ENCODE peak calls at places on chromosomes 1 and 21, in ten cellular contexts. P is H54; A is HCT116; W is Right ventricle myocardium superior; M is mucosa of gallbladder; B is AML-193; X is activated naive CD4-positive, alpha-beta T cell; L is stimulated activated CD8-positive, alpha-beta memory T cell treated with anti-CD3 and anti-CD28 coated beads, Interleukin-7, amount 100 ng/mL, for 1 hour; O is naive B cell; E is activated CD8-positive, alpha-beta T cell treated with anti-CD3 and anti-CD28 coated beads, Interleukin-2, amount 10 ng/mL, durations not matched to agents 7 days and 5 days. Q is an unnamed sample.

GRCh38 chr1:8419172-8419571 is 101.3 kb downstream of the SLC45A1 start:
- DNase-seq in P (no peak), X (no peak), E (no peak), B (no peak), W (no peak), M (no peak), O (no peak), L (no peak), A (no peak), Q (no peak)

GRCh38 chr1:167679714-167680113 is 42.1 kb upstream of the MPZL1 start:
- DNase-seq in M (no peak), W (no peak), E (no peak), P (no peak), B (no peak), X (no peak), O (no peak), L (no peak), A (no peak), Q (no peak)

GRCh38 chr1:156276532-156276931 is 6.1 kb downstream of the SMG5 start:
- DNase-seq in E (no peak), A (no peak), X (no peak), B (peak; percentile 82), P (no peak), L (no peak), W (no peak), O (no peak), M (no peak), Q (no peak)

GRCh38 chr1:160205974-160206369 is 788 bp downstream of the PEA15 start:
- DNase-seq in W (peak; percentile 65), E (peak; percentile 54), M (peak; percentile 34), L (no peak), A (peak; percentile 10), B (no peak), O (peak; percentile 30), X (no peak), P (peak; percentile 68), Q (peak; percentile 22)

GRCh38 chr1:62962794-62963776 is 179.2 kb downstream of the ATG4C start:
- DNase-seq in B (peak; percentile 3), O (no peak), X (no peak), L (no peak), E (peak; percentile 28), P (peak; percentile 57), M (peak; percentile 68), W (peak; percentile 51), A (peak; percentile 24), Q (no peak)

GRCh38 chr1:41664861-41665640 is 180.6 kb upstream of the EDN2 start:
- DNase-seq in L (no peak), O (no peak), A (peak; percentile 39), M (no peak), E (no peak), P (peak; percentile 77), B (no peak), X (no peak), W (no peak), Q (no peak)

GRCh38 chr1:29202053-29202452 is 20.4 kb upstream of the SRSF4 start:
- DNase-seq in L (no peak), E (no peak), A (no peak), M (no peak), B (peak; percentile 67), P (no peak), X (no peak), W (no peak), O (no peak), Q (no peak)

GRCh38 chr1:84145051-84145450 is 980 bp downstream of the PRKACB start:
- DNase-seq in P (no peak), E (peak; percentile 53), W (no peak), A (no peak), L (no peak), M (no peak), B (peak; percentile 44), O (no peak), X (no peak), Q (no peak)

GRCh38 chr1:5896706-5897105 is 95.5 kb downstream of the NPHP4 start:
- DNase-seq in M (peak; percentile 41), X (no peak), P (no peak), O (no peak), W (peak; percentile 17), A (no peak), L (no peak), E (no peak), B (no peak), Q (no peak)

GRCh38 chr1:220300442-220301121 is 28.3 kb upstream of the RAB3GAP2 start:
- DNase-seq in P (peak; percentile 69), L (no peak), B (no peak), A (no peak), M (peak; percentile 69), O (no peak), E (no peak), X (no peak), W (peak; percentile 73), Q (no peak)

GRCh38 chr1:66733348-66734017 is 18.8 kb upstream of the DYNLT5 start:
- DNase-seq in X (no peak), A (no peak), B (no peak), E (no peak), M (no peak), O (no peak), P (no peak), L (no peak), W (no peak), Q (no peak)

GRCh38 chr1:22380024-22380785 is 71.4 kb upstream of the ZBTB40 start:
- DNase-seq in B (no peak), A (no peak), O (no peak), X (no peak), W (no peak), M (no peak), L (no peak), P (no peak), E (no peak), Q (no peak)

GRCh38 chr1:144101397-144102050 is 129.7 kb upstream of the FAM72C start:
- DNase-seq in W (peak; percentile 56), A (no peak), O (no peak), E (peak; percentile 21), X (no peak), P (no peak), B (no peak), M (peak; percentile 23), L (no peak), Q (no peak)

GRCh38 chr21:34333150-34333739 is 30.6 kb upstream of the KCNE2 start:
- DNase-seq in W (no peak), L (no peak), A (no peak), E (no peak), M (no peak), O (no peak), X (no peak), P (no peak), B (no peak), Q (no peak)

GRCh38 chr1:66364578-66365391 is 169.2 kb upstream of the SGIP1 start:
- DNase-seq in P (no peak), L (no peak), B (no peak), A (no peak), M (no peak), W (no peak), O (no peak), X (no peak), E (no peak), Q (no peak)

GRCh38 chr1:17161137-17161700 is 42.0 kb upstream of the PADI2 start:
- DNase-seq in O (no peak), E (peak; percentile 40), M (no peak), X (no peak), P (no peak), W (no peak), L (no peak), B (no peak), A (no peak), Q (peak; percentile 21)

GRCh38 chr1:37471345-37472231 is 2.8 kb upstream of the ZC3H12A start:
- DNase-seq in E (no peak), W (peak; percentile 81), M (peak; percentile 83), O (no peak), A (peak; percentile 66), B (no peak), L (no peak), P (peak; percentile 98), X (no peak), Q (no peak)

GRCh38 chr1:195717651-195718050 is 890.6 kb downstream of the KCNT2 start:
- DNase-seq in P (peak; percentile 7), O (no peak), W (no peak), M (no peak), E (no peak), X (no peak), L (no peak), A (peak; percentile 6), B (no peak), Q (no peak)

GRCh38 chr1:15708486-15709137 is 24.5 kb downstream of the PLEKHM2 start:
- DNase-seq in O (no peak), X (no peak), A (no peak), E (no peak), L (no peak), W (no peak), P (no peak), B (no peak), M (no peak), Q (no peak)

GRCh38 chr1:211236633-211237321 is 22.4 kb upstream of the RCOR3 start:
- DNase-seq in W (no peak), L (no peak), P (peak; percentile 23), A (no peak), O (no peak), E (no peak), M (no peak), X (no peak), B (no peak), Q (no peak)

GRCh38 chr1:241531195-241532172 is 694 bp upstream of the KMO start:
- DNase-seq in A (peak; percentile 63), W (no peak), X (no peak), M (no peak), L (no peak), B (peak; percentile 95), P (peak; percentile 4), O (peak; percentile 84), E (no peak), Q (no peak)

GRCh38 chr1:8821084-8821483 is 3.6 kb upstream of the RERE start:
- DNase-seq in E (no peak), M (no peak), B (no peak), W (no peak), P (no peak), L (no peak), O (no peak), X (no peak), A (no peak), Q (no peak)

GRCh38 chr1:213989071-213989739 is 1.4 kb downstream of the PROX1 start:
- DNase-seq in E (no peak), A (no peak), L (no peak), M (no peak), X (no peak), B (no peak), P (no peak), O (no peak), W (no peak), Q (no peak)

GRCh38 chr1:211737115-211738035 is 62.0 kb upstream of the NEK2 start:
- DNase-seq in A (no peak), X (no peak), M (no peak), B (no peak), W (no peak), L (no peak), O (no peak), E (no peak), P (no peak), Q (no peak)

GRCh38 chr1:225735252-225736149 is 42.1 kb upstream of the SRP9 start:
- DNase-seq in B (no peak), L (no peak), X (no peak), A (no peak), P (peak; percentile 80), M (peak; percentile 42), W (peak; percentile 81), E (no peak), O (no peak), Q (no peak)

GRCh38 chr1:156511656-156512055 is 11.1 kb upstream of the MEF2D start:
- DNase-seq in X (no peak), L (no peak), E (no peak), P (no peak), W (no peak), M (no peak), A (no peak), O (no peak), B (no peak), Q (no peak)

GRCh38 chr1:227746676-227747075 is 11.4 kb downstream of the SNAP47 start:
- DNase-seq in X (no peak), O (no peak), W (no peak), E (no peak), M (no peak), B (no peak), L (no peak), P (no peak), A (no peak), Q (no peak)

GRCh38 chr1:159900086-159900680 is at the start of gene CFAP45:
- DNase-seq in E (no peak), A (peak; percentile 65), B (no peak), M (peak; percentile 87), W (peak; percentile 91), L (no peak), P (no peak), O (no peak), X (no peak), Q (no peak)

Q was measured in GM12864.